ENCODE peak calls at places on chromosomes 4 and X, in ten cellular contexts. One of them, this sample, is unnamed.

GRCh38 chr4:8866828-8867623 is 4.6 kb downstream of the HMX1 start:
- DNase-seq in activated CD8-positive, alpha-beta memory T cell treated with anti-CD3 and anti-CD28 coated beads for 1 hour: no peak
- DNase-seq in AG10803: no peak
- DNase-seq in suprapubic skin: no peak
- DNase-seq in left ventricle myocardium superior: no peak
- DNase-seq in activated T-cell treated with anti-CD3 and anti-CD28 coated beads for 48 hours: no peak
- DNase-seq in foreskin fibroblast: no peak
- DNase-seq in stromal cell of bone marrow: no peak
- DNase-seq in NCI-H2107: no peak
- DNase-seq in activated CD4-positive, alpha-beta T cell treated with anti-CD3 and anti-CD28 coated beads for 1 hour: no peak
- DNase-seq in this sample: no peak

GRCh38 chrX:132631579-132632232 is 142.9 kb upstream of the MBNL3 start:
- DNase-seq in activated CD8-positive, alpha-beta memory T cell treated with anti-CD3 and anti-CD28 coated beads for 1 hour: no peak
- DNase-seq in AG10803: peak
- DNase-seq in suprapubic skin: no peak
- DNase-seq in left ventricle myocardium superior: no peak
- DNase-seq in activated T-cell treated with anti-CD3 and anti-CD28 coated beads for 48 hours: no peak
- DNase-seq in foreskin fibroblast: no peak
- DNase-seq in stromal cell of bone marrow: no peak
- DNase-seq in NCI-H2107: peak
- DNase-seq in activated CD4-positive, alpha-beta T cell treated with anti-CD3 and anti-CD28 coated beads for 1 hour: no peak
- DNase-seq in this sample: no peak

GRCh38 chr4:165204462-165204830 is 2.9 kb upstream of the KLHL2 start:
- DNase-seq in activated CD8-positive, alpha-beta memory T cell treated with anti-CD3 and anti-CD28 coated beads for 1 hour: no peak
- DNase-seq in AG10803: peak
- DNase-seq in suprapubic skin: no peak
- DNase-seq in left ventricle myocardium superior: no peak
- DNase-seq in activated T-cell treated with anti-CD3 and anti-CD28 coated beads for 48 hours: no peak
- DNase-seq in foreskin fibroblast: peak
- DNase-seq in stromal cell of bone marrow: no peak
- DNase-seq in NCI-H2107: no peak
- DNase-seq in activated CD4-positive, alpha-beta T cell treated with anti-CD3 and anti-CD28 coated beads for 1 hour: no peak
- DNase-seq in this sample: peak

GRCh38 chrX:71378752-71379151 is 12.6 kb downstream of the TAF1 start:
- DNase-seq in activated CD8-positive, alpha-beta memory T cell treated with anti-CD3 and anti-CD28 coated beads for 1 hour: no peak
- DNase-seq in AG10803: no peak
- DNase-seq in suprapubic skin: no peak
- DNase-seq in left ventricle myocardium superior: no peak
- DNase-seq in activated T-cell treated with anti-CD3 and anti-CD28 coated beads for 48 hours: no peak
- DNase-seq in foreskin fibroblast: no peak
- DNase-seq in stromal cell of bone marrow: no peak
- DNase-seq in NCI-H2107: no peak
- DNase-seq in activated CD4-positive, alpha-beta T cell treated with anti-CD3 and anti-CD28 coated beads for 1 hour: no peak
- DNase-seq in this sample: no peak

GRCh38 chr4:19729873-19730735 is 521.6 kb upstream of the SLIT2 start:
- DNase-seq in activated CD8-positive, alpha-beta memory T cell treated with anti-CD3 and anti-CD28 coated beads for 1 hour: no peak
- DNase-seq in AG10803: peak
- DNase-seq in suprapubic skin: no peak
- DNase-seq in left ventricle myocardium superior: no peak
- DNase-seq in activated T-cell treated with anti-CD3 and anti-CD28 coated beads for 48 hours: no peak
- DNase-seq in foreskin fibroblast: no peak
- DNase-seq in stromal cell of bone marrow: peak
- DNase-seq in NCI-H2107: no peak
- DNase-seq in activated CD4-positive, alpha-beta T cell treated with anti-CD3 and anti-CD28 coated beads for 1 hour: no peak
- DNase-seq in this sample: no peak

GRCh38 chrX:118627084-118627758 is 100.2 kb upstream of the IL13RA1 start:
- DNase-seq in activated CD8-positive, alpha-beta memory T cell treated with anti-CD3 and anti-CD28 coated beads for 1 hour: no peak
- DNase-seq in AG10803: no peak
- DNase-seq in suprapubic skin: no peak
- DNase-seq in left ventricle myocardium superior: no peak
- DNase-seq in activated T-cell treated with anti-CD3 and anti-CD28 coated beads for 48 hours: no peak
- DNase-seq in foreskin fibroblast: no peak
- DNase-seq in stromal cell of bone marrow: no peak
- DNase-seq in NCI-H2107: no peak
- DNase-seq in activated CD4-positive, alpha-beta T cell treated with anti-CD3 and anti-CD28 coated beads for 1 hour: no peak
- DNase-seq in this sample: no peak

GRCh38 chr4:83772680-83773079 is 236.8 kb downstream of the GPAT3 start:
- DNase-seq in activated CD8-positive, alpha-beta memory T cell treated with anti-CD3 and anti-CD28 coated beads for 1 hour: no peak
- DNase-seq in AG10803: no peak
- DNase-seq in suprapubic skin: no peak
- DNase-seq in left ventricle myocardium superior: no peak
- DNase-seq in activated T-cell treated with anti-CD3 and anti-CD28 coated beads for 48 hours: no peak
- DNase-seq in foreskin fibroblast: no peak
- DNase-seq in stromal cell of bone marrow: no peak
- DNase-seq in NCI-H2107: no peak
- DNase-seq in activated CD4-positive, alpha-beta T cell treated with anti-CD3 and anti-CD28 coated beads for 1 hour: no peak
- DNase-seq in this sample: no peak

GRCh38 chr4:151034829-151035228 is 19.7 kb upstream of the LRBA start:
- DNase-seq in activated CD8-positive, alpha-beta memory T cell treated with anti-CD3 and anti-CD28 coated beads for 1 hour: no peak
- DNase-seq in AG10803: no peak
- DNase-seq in suprapubic skin: no peak
- DNase-seq in left ventricle myocardium superior: no peak
- DNase-seq in activated T-cell treated with anti-CD3 and anti-CD28 coated beads for 48 hours: no peak
- DNase-seq in foreskin fibroblast: no peak
- DNase-seq in stromal cell of bone marrow: no peak
- DNase-seq in NCI-H2107: no peak
- DNase-seq in activated CD4-positive, alpha-beta T cell treated with anti-CD3 and anti-CD28 coated beads for 1 hour: no peak
- DNase-seq in this sample: no peak

GRCh38 chrX:110412971-110413726 is 54.5 kb downstream of the RTL9 start:
- DNase-seq in activated CD8-positive, alpha-beta memory T cell treated with anti-CD3 and anti-CD28 coated beads for 1 hour: peak
- DNase-seq in AG10803: no peak
- DNase-seq in suprapubic skin: peak
- DNase-seq in left ventricle myocardium superior: peak
- DNase-seq in activated T-cell treated with anti-CD3 and anti-CD28 coated beads for 48 hours: peak
- DNase-seq in foreskin fibroblast: no peak
- DNase-seq in stromal cell of bone marrow: no peak
- DNase-seq in NCI-H2107: peak
- DNase-seq in activated CD4-positive, alpha-beta T cell treated with anti-CD3 and anti-CD28 coated beads for 1 hour: peak
- DNase-seq in this sample: no peak

GRCh38 chr4:126825083-126825482 is 807.7 kb upstream of the INTU start:
- DNase-seq in activated CD8-positive, alpha-beta memory T cell treated with anti-CD3 and anti-CD28 coated beads for 1 hour: no peak
- DNase-seq in AG10803: no peak
- DNase-seq in suprapubic skin: no peak
- DNase-seq in left ventricle myocardium superior: no peak
- DNase-seq in activated T-cell treated with anti-CD3 and anti-CD28 coated beads for 48 hours: no peak
- DNase-seq in foreskin fibroblast: no peak
- DNase-seq in stromal cell of bone marrow: no peak
- DNase-seq in NCI-H2107: no peak
- DNase-seq in activated CD4-positive, alpha-beta T cell treated with anti-CD3 and anti-CD28 coated beads for 1 hour: no peak
- DNase-seq in this sample: no peak

GRCh38 chr4:177699365-177700213 is 257.4 kb upstream of the AGA start:
- DNase-seq in activated CD8-positive, alpha-beta memory T cell treated with anti-CD3 and anti-CD28 coated beads for 1 hour: no peak
- DNase-seq in AG10803: no peak
- DNase-seq in suprapubic skin: no peak
- DNase-seq in left ventricle myocardium superior: no peak
- DNase-seq in activated T-cell treated with anti-CD3 and anti-CD28 coated beads for 48 hours: no peak
- DNase-seq in foreskin fibroblast: no peak
- DNase-seq in stromal cell of bone marrow: peak
- DNase-seq in NCI-H2107: no peak
- DNase-seq in activated CD4-positive, alpha-beta T cell treated with anti-CD3 and anti-CD28 coated beads for 1 hour: no peak
- DNase-seq in this sample: peak

GRCh38 chr4:128847074-128847724 is 37.7 kb downstream of the JADE1 start:
- DNase-seq in activated CD8-positive, alpha-beta memory T cell treated with anti-CD3 and anti-CD28 coated beads for 1 hour: no peak
- DNase-seq in AG10803: no peak
- DNase-seq in suprapubic skin: no peak
- DNase-seq in left ventricle myocardium superior: no peak
- DNase-seq in activated T-cell treated with anti-CD3 and anti-CD28 coated beads for 48 hours: no peak
- DNase-seq in foreskin fibroblast: no peak
- DNase-seq in stromal cell of bone marrow: no peak
- DNase-seq in NCI-H2107: peak
- DNase-seq in activated CD4-positive, alpha-beta T cell treated with anti-CD3 and anti-CD28 coated beads for 1 hour: no peak
- DNase-seq in this sample: no peak

GRCh38 chr4:188911199-188911598 is 772.0 kb downstream of the TRIML1 start:
- DNase-seq in activated CD8-positive, alpha-beta memory T cell treated with anti-CD3 and anti-CD28 coated beads for 1 hour: no peak
- DNase-seq in AG10803: no peak
- DNase-seq in suprapubic skin: no peak
- DNase-seq in left ventricle myocardium superior: no peak
- DNase-seq in activated T-cell treated with anti-CD3 and anti-CD28 coated beads for 48 hours: no peak
- DNase-seq in foreskin fibroblast: no peak
- DNase-seq in stromal cell of bone marrow: no peak
- DNase-seq in NCI-H2107: no peak
- DNase-seq in activated CD4-positive, alpha-beta T cell treated with anti-CD3 and anti-CD28 coated beads for 1 hour: no peak
- DNase-seq in this sample: no peak

GRCh38 chr4:108920688-108921087 is 157.8 kb upstream of the ETNPPL start:
- DNase-seq in activated CD8-positive, alpha-beta memory T cell treated with anti-CD3 and anti-CD28 coated beads for 1 hour: no peak
- DNase-seq in AG10803: no peak
- DNase-seq in suprapubic skin: no peak
- DNase-seq in left ventricle myocardium superior: no peak
- DNase-seq in activated T-cell treated with anti-CD3 and anti-CD28 coated beads for 48 hours: no peak
- DNase-seq in foreskin fibroblast: no peak
- DNase-seq in stromal cell of bone marrow: no peak
- DNase-seq in NCI-H2107: no peak
- DNase-seq in activated CD4-positive, alpha-beta T cell treated with anti-CD3 and anti-CD28 coated beads for 1 hour: no peak
- DNase-seq in this sample: no peak

GRCh38 chr4:159216834-159217233 is 114.0 kb downstream of the RAPGEF2 start:
- DNase-seq in activated CD8-positive, alpha-beta memory T cell treated with anti-CD3 and anti-CD28 coated beads for 1 hour: no peak
- DNase-seq in AG10803: no peak
- DNase-seq in suprapubic skin: no peak
- DNase-seq in left ventricle myocardium superior: no peak
- DNase-seq in activated T-cell treated with anti-CD3 and anti-CD28 coated beads for 48 hours: no peak
- DNase-seq in foreskin fibroblast: no peak
- DNase-seq in stromal cell of bone marrow: no peak
- DNase-seq in NCI-H2107: no peak
- DNase-seq in activated CD4-positive, alpha-beta T cell treated with anti-CD3 and anti-CD28 coated beads for 1 hour: no peak
- DNase-seq in this sample: no peak

GRCh38 chrX:56000169-56000568 is 232.0 kb upstream of the KLF8 start:
- DNase-seq in activated CD8-positive, alpha-beta memory T cell treated with anti-CD3 and anti-CD28 coated beads for 1 hour: no peak
- DNase-seq in AG10803: peak
- DNase-seq in suprapubic skin: no peak
- DNase-seq in left ventricle myocardium superior: no peak
- DNase-seq in activated T-cell treated with anti-CD3 and anti-CD28 coated beads for 48 hours: no peak
- DNase-seq in foreskin fibroblast: no peak
- DNase-seq in stromal cell of bone marrow: peak
- DNase-seq in NCI-H2107: no peak
- DNase-seq in activated CD4-positive, alpha-beta T cell treated with anti-CD3 and anti-CD28 coated beads for 1 hour: no peak
- DNase-seq in this sample: no peak

GRCh38 chr4:178339769-178340168 is 897.5 kb upstream of the AGA start:
- DNase-seq in activated CD8-positive, alpha-beta memory T cell treated with anti-CD3 and anti-CD28 coated beads for 1 hour: no peak
- DNase-seq in AG10803: no peak
- DNase-seq in suprapubic skin: no peak
- DNase-seq in left ventricle myocardium superior: no peak
- DNase-seq in activated T-cell treated with anti-CD3 and anti-CD28 coated beads for 48 hours: no peak
- DNase-seq in foreskin fibroblast: no peak
- DNase-seq in stromal cell of bone marrow: no peak
- DNase-seq in NCI-H2107: no peak
- DNase-seq in activated CD4-positive, alpha-beta T cell treated with anti-CD3 and anti-CD28 coated beads for 1 hour: no peak
- DNase-seq in this sample: no peak

GRCh38 chr4:74114234-74114633 is 15.2 kb upstream of the CXCL2 start:
- DNase-seq in activated CD8-positive, alpha-beta memory T cell treated with anti-CD3 and anti-CD28 coated beads for 1 hour: no peak
- DNase-seq in AG10803: peak
- DNase-seq in suprapubic skin: no peak
- DNase-seq in left ventricle myocardium superior: no peak
- DNase-seq in activated T-cell treated with anti-CD3 and anti-CD28 coated beads for 48 hours: no peak
- DNase-seq in foreskin fibroblast: peak
- DNase-seq in stromal cell of bone marrow: peak
- DNase-seq in NCI-H2107: no peak
- DNase-seq in activated CD4-positive, alpha-beta T cell treated with anti-CD3 and anti-CD28 coated beads for 1 hour: no peak
- DNase-seq in this sample: peak

GRCh38 chr4:40367451-40367850 is 32.3 kb downstream of the CHRNA9 start:
- DNase-seq in activated CD8-positive, alpha-beta memory T cell treated with anti-CD3 and anti-CD28 coated beads for 1 hour: no peak
- DNase-seq in AG10803: peak
- DNase-seq in suprapubic skin: no peak
- DNase-seq in left ventricle myocardium superior: no peak
- DNase-seq in activated T-cell treated with anti-CD3 and anti-CD28 coated beads for 48 hours: no peak
- DNase-seq in foreskin fibroblast: no peak
- DNase-seq in stromal cell of bone marrow: no peak
- DNase-seq in NCI-H2107: no peak
- DNase-seq in activated CD4-positive, alpha-beta T cell treated with anti-CD3 and anti-CD28 coated beads for 1 hour: no peak
- DNase-seq in this sample: no peak

This sample was measured in skeletal muscle cell.